ENCODE peak calls at places on chromosomes 4 and X, in five cellular contexts. One of them, this sample, is unnamed.

GRCh38 chrX:24979081-24979480 is 36.7 kb downstream of the ARX start:
- DNase-seq in AG04450: no peak
- DNase-seq in ascending aorta: no peak
- DNase-seq in NT2/D1: no peak
- DNase-seq in astrocyte: no peak
- DNase-seq in this sample: no peak

GRCh38 chrX:52420824-52421443 is 52.1 kb downstream of the XAGE2 start:
- DNase-seq in AG04450: no peak
- DNase-seq in ascending aorta: no peak
- DNase-seq in NT2/D1: no peak
- DNase-seq in astrocyte: no peak
- DNase-seq in this sample: no peak

GRCh38 chrX:22740836-22741235 is 258.9 kb upstream of the DDX53 start:
- DNase-seq in AG04450: no peak
- DNase-seq in ascending aorta: no peak
- DNase-seq in NT2/D1: no peak
- DNase-seq in astrocyte: no peak
- DNase-seq in this sample: no peak

GRCh38 chrX:114842181-114842580 is 175.2 kb downstream of the IL13RA2 start:
- DNase-seq in AG04450: no peak
- DNase-seq in ascending aorta: no peak
- DNase-seq in NT2/D1: no peak
- DNase-seq in astrocyte: no peak
- DNase-seq in this sample: no peak

GRCh38 chrX:154352012-154352401 is 22.4 kb downstream of the FLNA start:
- DNase-seq in AG04450: no peak
- DNase-seq in ascending aorta: no peak
- DNase-seq in NT2/D1: no peak
- DNase-seq in astrocyte: no peak
- DNase-seq in this sample: no peak

GRCh38 chr4:65437102-65437501 is 233.2 kb downstream of the EPHA5 start:
- DNase-seq in AG04450: no peak
- DNase-seq in ascending aorta: no peak
- DNase-seq in NT2/D1: no peak
- DNase-seq in astrocyte: no peak
- DNase-seq in this sample: no peak

GRCh38 chr4:156238171-156238570 is 284.5 kb upstream of the CTSO start:
- DNase-seq in AG04450: no peak
- DNase-seq in ascending aorta: no peak
- DNase-seq in NT2/D1: no peak
- DNase-seq in astrocyte: no peak
- DNase-seq in this sample: no peak

GRCh38 chr4:16516796-16517413 is 290.6 kb upstream of the TAPT1 start:
- DNase-seq in AG04450: peak; percentile 58
- DNase-seq in ascending aorta: no peak
- DNase-seq in NT2/D1: peak; percentile 36
- DNase-seq in astrocyte: peak; percentile 62
- DNase-seq in this sample: no peak

GRCh38 chrX:152904151-152905080 is 6.5 kb downstream of the ZNF185 start:
- DNase-seq in AG04450: no peak
- DNase-seq in ascending aorta: no peak
- DNase-seq in NT2/D1: no peak
- DNase-seq in astrocyte: peak; percentile 66
- DNase-seq in this sample: peak; percentile 57

GRCh38 chr4:95835672-95836071 is 4.2 kb upstream of the PDHA2 start:
- DNase-seq in AG04450: no peak
- DNase-seq in ascending aorta: no peak
- DNase-seq in NT2/D1: peak; percentile 30
- DNase-seq in astrocyte: no peak
- DNase-seq in this sample: peak; percentile 14

GRCh38 chrX:43716696-43717095 is 60.6 kb downstream of the MAOA start:
- DNase-seq in AG04450: no peak
- DNase-seq in ascending aorta: no peak
- DNase-seq in NT2/D1: no peak
- DNase-seq in astrocyte: no peak
- DNase-seq in this sample: no peak

GRCh38 chr4:10115657-10116624 is 658 bp downstream of the WDR1 start:
- DNase-seq in AG04450: no peak
- DNase-seq in ascending aorta: no peak
- DNase-seq in NT2/D1: no peak
- DNase-seq in astrocyte: no peak
- DNase-seq in this sample: peak; percentile 75

DNA sequence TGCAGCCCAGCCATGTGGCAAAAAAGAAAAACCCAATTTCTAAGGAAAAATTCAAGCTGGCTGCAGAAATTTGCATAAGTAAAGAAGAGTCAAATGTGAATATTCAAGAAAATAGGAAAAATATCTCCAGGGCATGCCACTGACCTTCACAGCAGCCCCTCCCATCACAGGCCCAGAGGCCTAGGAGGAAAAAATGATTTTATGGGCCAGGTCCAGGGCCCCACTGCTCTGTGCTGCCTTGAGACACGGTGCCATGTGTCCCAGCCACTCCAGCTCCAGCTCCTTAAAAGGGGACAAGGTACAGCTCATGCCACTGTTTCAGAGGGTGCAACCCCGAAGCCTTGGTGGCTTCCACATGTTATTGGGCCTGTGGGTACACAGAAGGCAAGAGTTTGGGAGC is 182.7 kb upstream of the FGF16 start:
- DNase-seq in AG04450: no peak
- DNase-seq in ascending aorta: no peak
- DNase-seq in NT2/D1: no peak
- DNase-seq in astrocyte: no peak
- DNase-seq in this sample: no peak
- H3K9me3 ChIP-seq in AG04450: no peaks in the 10 kb centered on the region
- H3K9me3 ChIP-seq in ascending aorta: peaks cover 9% of the 10 kb centered on the region
- H3K9me3 ChIP-seq in NT2/D1: peaks cover 24% of the 10 kb centered on the region
- H3K9me3 ChIP-seq in astrocyte: no peaks in the 10 kb centered on the region
- H3K9me3 ChIP-seq in this sample: no peaks in the 10 kb centered on the region

GRCh38 chr4:52996261-52997131 is 134.4 kb downstream of the RASL11B start:
- DNase-seq in AG04450: no peak
- DNase-seq in ascending aorta: no peak
- DNase-seq in NT2/D1: no peak
- DNase-seq in astrocyte: peak; percentile 61
- DNase-seq in this sample: no peak
- H3K4me3 ChIP-seq in AG04450: no peak overlapping the region
- H3K4me3 ChIP-seq in ascending aorta: peak overlapping the region; percentile 1
- H3K4me3 ChIP-seq in NT2/D1: no peak overlapping the region
- H3K4me3 ChIP-seq in astrocyte: no peak overlapping the region
- H3K4me3 ChIP-seq in this sample: no peak overlapping the region

GRCh38 chrX:17167915-17168314 is 207.1 kb upstream of the NHS start:
- DNase-seq in AG04450: no peak
- DNase-seq in ascending aorta: no peak
- DNase-seq in NT2/D1: no peak
- DNase-seq in astrocyte: no peak
- DNase-seq in this sample: no peak

GRCh38 chrX:17160971-17161370 is 214.0 kb upstream of the NHS start:
- DNase-seq in AG04450: no peak
- DNase-seq in ascending aorta: no peak
- DNase-seq in NT2/D1: no peak
- DNase-seq in astrocyte: no peak
- DNase-seq in this sample: no peak

GRCh38 chrX:17164936-17165335 is 210.1 kb upstream of the NHS start:
- DNase-seq in AG04450: no peak
- DNase-seq in ascending aorta: no peak
- DNase-seq in NT2/D1: no peak
- DNase-seq in astrocyte: peak; percentile 92
- DNase-seq in this sample: no peak

GRCh38 chrX:17161991-17162390 is 213.0 kb upstream of the NHS start:
- DNase-seq in AG04450: no peak
- DNase-seq in ascending aorta: no peak
- DNase-seq in NT2/D1: no peak
- DNase-seq in astrocyte: no peak
- DNase-seq in this sample: no peak

GRCh38 chrX:17164079-17164478 is 210.9 kb upstream of the NHS start:
- DNase-seq in AG04450: no peak
- DNase-seq in ascending aorta: no peak
- DNase-seq in NT2/D1: no peak
- DNase-seq in astrocyte: no peak
- DNase-seq in this sample: no peak
- H3K9me3 ChIP-seq in AG04450: no peaks in the 10 kb centered on the region
- H3K9me3 ChIP-seq in ascending aorta: peaks cover 9% of the 10 kb centered on the region
- H3K9me3 ChIP-seq in NT2/D1: peaks cover 44% of the 10 kb centered on the region
- H3K9me3 ChIP-seq in astrocyte: peaks cover 5% of the 10 kb centered on the region
- H3K9me3 ChIP-seq in this sample: no peaks in the 10 kb centered on the region

GRCh38 chr4:109562457-109563237 is 2.6 kb downstream of the MCUB start:
- DNase-seq in AG04450: no peak
- DNase-seq in ascending aorta: no peak
- DNase-seq in NT2/D1: no peak
- DNase-seq in astrocyte: no peak
- DNase-seq in this sample: no peak
- H3K4me3 ChIP-seq in AG04450: no peak overlapping the region
- H3K4me3 ChIP-seq in ascending aorta: no peak overlapping the region
- H3K4me3 ChIP-seq in NT2/D1: no peak overlapping the region
- H3K4me3 ChIP-seq in astrocyte: no peak overlapping the region
- H3K4me3 ChIP-seq in this sample: no peak overlapping the region

GRCh38 chr4:34261799-34262314 is 1982.5 kb downstream of the ARAP2 start:
- DNase-seq in AG04450: no peak
- DNase-seq in ascending aorta: no peak
- DNase-seq in NT2/D1: no peak
- DNase-seq in astrocyte: no peak
- DNase-seq in this sample: no peak

DNA sequence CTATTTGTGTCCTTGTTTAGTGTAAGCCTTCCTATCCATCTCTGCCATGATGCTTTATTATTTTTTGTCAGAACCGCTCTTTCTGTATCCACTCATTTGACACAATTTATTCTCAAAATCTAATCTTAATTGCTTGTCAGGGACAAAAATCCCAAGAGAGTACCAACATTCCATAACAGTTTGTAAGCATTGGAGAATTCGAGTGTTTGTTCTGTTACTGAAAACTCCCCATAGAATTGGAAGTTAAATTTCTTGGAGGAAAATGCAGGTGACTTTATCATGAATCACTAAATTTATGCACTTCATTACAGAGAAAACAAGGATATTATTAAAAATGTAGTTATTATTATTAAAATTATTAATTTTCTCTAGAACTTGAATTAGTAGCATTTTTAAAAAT is 1986.1 kb downstream of the ARAP2 start:
- DNase-seq in AG04450: no peak
- DNase-seq in ascending aorta: no peak
- DNase-seq in NT2/D1: no peak
- DNase-seq in astrocyte: no peak
- DNase-seq in this sample: no peak
- H3K9me3 ChIP-seq in AG04450: no peaks in the 10 kb centered on the region
- H3K9me3 ChIP-seq in ascending aorta: no peaks in the 10 kb centered on the region
- H3K9me3 ChIP-seq in NT2/D1: no peaks in the 10 kb centered on the region
- H3K9me3 ChIP-seq in astrocyte: no peaks in the 10 kb centered on the region
- H3K9me3 ChIP-seq in this sample: no peaks in the 10 kb centered on the region

GRCh38 chr4:7172508-7172907 is 19.8 kb upstream of the SORCS2 start:
- DNase-seq in AG04450: no peak
- DNase-seq in ascending aorta: no peak
- DNase-seq in NT2/D1: no peak
- DNase-seq in astrocyte: no peak
- DNase-seq in this sample: no peak

GRCh38 chr4:7170012-7170411 is 22.3 kb upstream of the SORCS2 start:
- DNase-seq in AG04450: no peak
- DNase-seq in ascending aorta: no peak
- DNase-seq in NT2/D1: no peak
- DNase-seq in astrocyte: no peak
- DNase-seq in this sample: peak; percentile 5

GRCh38 chr4:7173821-7174220 is 18.5 kb upstream of the SORCS2 start:
- DNase-seq in AG04450: no peak
- DNase-seq in ascending aorta: no peak
- DNase-seq in NT2/D1: no peak
- DNase-seq in astrocyte: no peak
- DNase-seq in this sample: no peak

GRCh38 chr4:7171191-7171900 is 21.0 kb upstream of the SORCS2 start:
- DNase-seq in AG04450: no peak
- DNase-seq in ascending aorta: no peak
- DNase-seq in NT2/D1: no peak
- DNase-seq in astrocyte: no peak
- DNase-seq in this sample: peak; percentile 10

GRCh38 chr4:7172946-7173345 is 19.4 kb upstream of the SORCS2 start:
- DNase-seq in AG04450: no peak
- DNase-seq in ascending aorta: no peak
- DNase-seq in NT2/D1: no peak
- DNase-seq in astrocyte: no peak
- DNase-seq in this sample: no peak
- H3K4me3 ChIP-seq in AG04450: no peak overlapping the region
- H3K4me3 ChIP-seq in ascending aorta: no peak overlapping the region
- H3K4me3 ChIP-seq in NT2/D1: no peak overlapping the region
- H3K4me3 ChIP-seq in astrocyte: no peak overlapping the region
- H3K4me3 ChIP-seq in this sample: no peak overlapping the region

DNA sequence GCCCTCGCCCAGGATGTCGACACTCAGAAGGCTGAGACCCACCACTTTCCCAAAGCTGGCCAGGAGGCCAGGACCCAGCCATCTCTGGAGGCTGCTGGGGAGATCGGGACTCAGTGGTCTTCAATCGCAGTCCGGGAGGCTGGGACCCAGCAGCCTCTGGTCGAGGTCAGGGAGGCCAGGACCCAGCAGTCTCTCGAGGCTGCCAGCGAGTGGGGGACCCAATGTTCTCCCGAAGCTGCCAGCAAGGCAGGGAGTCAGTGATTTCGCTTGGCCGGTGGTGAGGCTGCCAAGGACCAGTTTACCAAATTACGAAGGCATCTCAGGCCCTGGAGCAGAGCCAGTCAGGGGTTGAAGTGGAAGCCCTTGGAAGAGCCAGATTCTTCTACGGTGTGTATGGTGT is 181.6 kb downstream of the NAF1 start:
- DNase-seq in AG04450: no peak
- DNase-seq in ascending aorta: no peak
- DNase-seq in NT2/D1: no peak
- DNase-seq in astrocyte: no peak
- DNase-seq in this sample: no peak
- H3K9me3 ChIP-seq in AG04450: peaks cover 9% of the 10 kb centered on the region
- H3K9me3 ChIP-seq in ascending aorta: no peaks in the 10 kb centered on the region
- H3K9me3 ChIP-seq in NT2/D1: no peaks in the 10 kb centered on the region
- H3K9me3 ChIP-seq in astrocyte: no peaks in the 10 kb centered on the region
- H3K9me3 ChIP-seq in this sample: no peaks in the 10 kb centered on the region